ENCODE peak calls at places on chromosomes 12 and 14, in nine cellular contexts. K is activated T-cell treated with anti-CD3 and anti-CD28 coated beads for 1 hour; E is AG04450; Q is CD8-positive, alpha-beta T cell; L is fibroblast of the aortic adventitia; H is glutamatergic neuron; B is kidney tubule cell; F is NCI-H774; A is cardiac muscle cell. V is an unnamed sample.

GRCh38 chr14:68060198-68060597 is 240.6 kb downstream of the RAD51B start:
- DNase-seq in K (no peak), E (no peak), Q (no peak), L (peak; percentile 6), H (no peak), B (no peak), F (no peak), A (no peak), V (no peak)

GRCh38 chr14:102554835-102555819 is 37.3 kb upstream of the RCOR1 start:
- DNase-seq in K (peak; percentile 34), E (no peak), Q (peak; percentile 74), L (no peak), H (peak; percentile 66), B (peak; percentile 33), F (peak; percentile 29), A (peak; percentile 75), V (peak; percentile 78)

GRCh38 chr14:45091696-45092095 is 7.8 kb downstream of the PRPF39 start:
- DNase-seq in K (no peak), E (no peak), Q (no peak), L (peak; percentile 43), H (no peak), B (peak; percentile 57), F (no peak), A (no peak), V (no peak)

GRCh38 chr12:92064420-92064819 is 81.2 kb downstream of the BTG1 start:
- DNase-seq in K (no peak), E (no peak), Q (no peak), L (no peak), H (no peak), B (no peak), F (peak; percentile 75), A (peak; percentile 58), V (no peak)

GRCh38 chr14:35365130-35366047 is 39.2 kb downstream of the NFKBIA start:
- DNase-seq in K (peak; percentile 22), E (no peak), Q (no peak), L (peak; percentile 85), H (no peak), B (peak; percentile 96), F (no peak), A (no peak), V (peak; percentile 92)

GRCh38 chr14:30906752-30907658 is 32.6 kb downstream of the COCH start:
- DNase-seq in K (no peak), E (no peak), Q (no peak), L (peak; percentile 25), H (no peak), B (peak; percentile 17), F (no peak), A (no peak), V (no peak)

GRCh38 chr12:108801736-108802665 is 55.4 kb downstream of the SSH1 start:
- DNase-seq in K (no peak), E (no peak), Q (no peak), L (peak; percentile 80), H (peak; percentile 84), B (peak; percentile 92), F (no peak), A (peak; percentile 80), V (peak; percentile 53)

GRCh38 chr14:32226051-32226450 is 23.0 kb upstream of the RNU6-8 start:
- DNase-seq in K (no peak), E (no peak), Q (no peak), L (no peak), H (no peak), B (peak; percentile 64), F (no peak), A (peak; percentile 19), V (no peak)

GRCh38 chr14:65750906-65751305 is 338.4 kb downstream of the FUT8 start:
- DNase-seq in K (no peak), E (no peak), Q (no peak), L (no peak), H (no peak), B (no peak), F (no peak), A (peak; percentile 40), V (no peak)

GRCh38 chr12:93974252-93974651 is 174.1 kb upstream of the PLXNC1 start:
- DNase-seq in K (no peak), E (no peak), Q (no peak), L (peak; percentile 18), H (no peak), B (no peak), F (no peak), A (no peak), V (no peak)

GRCh38 chr14:68548194-68549056 is 244.4 kb downstream of the ZFP36L1 start:
- DNase-seq in K (no peak), E (peak; percentile 96), Q (no peak), L (peak; percentile 99), H (no peak), B (peak; percentile 89), F (no peak), A (peak; percentile 32), V (no peak)

GRCh38 chr12:48979602-48980388 is 1.7 kb downstream of the WNT1 start:
- DNase-seq in K (no peak), E (no peak), Q (peak; percentile 74), L (no peak), H (no peak), B (no peak), F (no peak), A (no peak), V (peak; percentile 54)

GRCh38 chr14:31283568-31284252 is 76.1 kb upstream of the HECTD1 start:
- DNase-seq in K (no peak), E (no peak), Q (no peak), L (peak; percentile 29), H (no peak), B (no peak), F (no peak), A (no peak), V (no peak)

GRCh38 chr12:14614704-14615121 is 47.0 kb upstream of the PLBD1 start:
- DNase-seq in K (no peak), E (no peak), Q (no peak), L (no peak), H (no peak), B (no peak), F (no peak), A (no peak), V (no peak)

GRCh38 chr12:56590237-56590830 is 39.8 kb downstream of the BAZ2A start:
- DNase-seq in K (no peak), E (no peak), Q (no peak), L (no peak), H (peak; percentile 38), B (peak; percentile 25), F (no peak), A (peak; percentile 12), V (no peak)

GRCh38 chr14:22489957-22490950 is 98.8 kb downstream of the DAD1 start:
- DNase-seq in K (no peak), E (no peak), Q (no peak), L (no peak), H (no peak), B (no peak), F (no peak), A (no peak), V (no peak)

GRCh38 chr12:125140918-125141573 is 75.8 kb downstream of the AACS start:
- DNase-seq in K (no peak), E (peak; percentile 34), Q (no peak), L (peak; percentile 74), H (no peak), B (peak; percentile 88), F (no peak), A (no peak), V (no peak)

GRCh38 chr12:115943630-115944391 is 333.7 kb downstream of the MED13L start:
- DNase-seq in K (no peak), E (no peak), Q (no peak), L (peak; percentile 70), H (no peak), B (no peak), F (no peak), A (no peak), V (no peak)

GRCh38 chr14:83019744-83020414 is 1486.2 kb upstream of the SEL1L start:
- DNase-seq in K (no peak), E (no peak), Q (no peak), L (no peak), H (no peak), B (no peak), F (no peak), A (no peak), V (no peak)

GRCh38 chr14:75022655-75023054 is 19.9 kb downstream of the EIF2B2 start:
- DNase-seq in K (no peak), E (no peak), Q (no peak), L (no peak), H (peak; percentile 38), B (peak; percentile 15), F (no peak), A (peak; percentile 37), V (no peak)

GRCh38 chr12:94648578-94648977 is 1.8 kb downstream of the TMCC3 start:
- DNase-seq in K (no peak), E (no peak), Q (no peak), L (no peak), H (no peak), B (peak; percentile 23), F (no peak), A (no peak), V (no peak)

GRCh38 chr14:39015964-39016577 is 87.0 kb downstream of the SEC23A start:
- DNase-seq in K (no peak), E (no peak), Q (no peak), L (peak; percentile 28), H (no peak), B (no peak), F (no peak), A (no peak), V (no peak)

GRCh38 chr12:12305568-12306300 is 38.9 kb upstream of the LRP6 start:
- DNase-seq in K (no peak), E (no peak), Q (no peak), L (no peak), H (no peak), B (no peak), F (no peak), A (no peak), V (no peak)

GRCh38 chr12:38527631-38528030 is 211.1 kb downstream of the ALG10B start:
- DNase-seq in K (no peak), E (no peak), Q (no peak), L (no peak), H (no peak), B (no peak), F (no peak), A (no peak), V (no peak)

GRCh38 chr14:56117765-56118610 is at the start of gene PELI2:
- DNase-seq in K (peak; percentile 71), E (peak; percentile 54), Q (peak; percentile 90), L (peak; percentile 68), H (peak; percentile 90), B (peak; percentile 77), F (peak; percentile 34), A (peak; percentile 84), V (peak; percentile 92)

GRCh38 chr12:1932264-1932777 is 13.9 kb upstream of the CACNA2D4 start:
- DNase-seq in K (no peak), E (no peak), Q (peak; percentile 38), L (peak; percentile 75), H (no peak), B (peak; percentile 60), F (no peak), A (no peak), V (peak; percentile 60)

GRCh38 chr12:128316981-128317526 is 50.1 kb downstream of the TMEM132C start:
- DNase-seq in K (no peak), E (no peak), Q (no peak), L (no peak), H (no peak), B (no peak), F (no peak), A (no peak), V (no peak)

GRCh38 chr12:85971800-85972199 is 97.7 kb downstream of the NTS start:
- DNase-seq in K (no peak), E (no peak), Q (no peak), L (peak; percentile 13), H (no peak), B (no peak), F (no peak), A (no peak), V (no peak)

GRCh38 chr12:49804821-49805220 is 23.4 kb downstream of the NCKAP5L start:
- DNase-seq in K (no peak), E (no peak), Q (no peak), L (no peak), H (no peak), B (no peak), F (no peak), A (no peak), V (no peak)

GRCh38 chr12:3218846-3219632 is 141.9 kb downstream of the TSPAN9 start:
- DNase-seq in K (no peak), E (no peak), Q (no peak), L (no peak), H (no peak), B (no peak), F (no peak), A (no peak), V (no peak)

GRCh38 chr14:69828879-69829278 is 31.8 kb upstream of the SLC10A1 start:
- DNase-seq in K (no peak), E (no peak), Q (no peak), L (no peak), H (no peak), B (no peak), F (no peak), A (no peak), V (no peak)